ENCODE peak calls at places on chromosomes 16 and 17, in five cellular contexts. Z is cardiac muscle cell, N is aorta, O is mammary epithelial cell, P is pancreas. U is an unnamed sample. For H3K4me1, the result is how much of the 10 kb centered on the place peaks cover.

GRCh38 chr17:6066183-6066948 is 3.8 kb upstream of the WSCD1 start:
- DNase-seq in Z (no peak), O (no peak), N (no peak), P (no peak), U (no peak)

GRCh38 chr17:3655766-3656165 is 12.6 kb downstream of the TAX1BP3 start:
- DNase-seq in N (no peak), O (no peak), P (no peak), Z (no peak), U (no peak)

GRCh38 chr16:86227801-86228200 is 282.5 kb upstream of the FOXF1 start:
- DNase-seq in O (no peak), Z (no peak), N (no peak), P (peak), U (no peak)

GRCh38 chr17:58455491-58455890 is 32.7 kb downstream of the HSF5 start:
- DNase-seq in N (no peak), P (no peak), O (no peak), Z (no peak), U (no peak)

GRCh38 chr17:73436966-73437365 is 125.2 kb upstream of the CDC42EP4 start:
- DNase-seq in N (no peak), P (no peak), Z (peak), O (no peak), U (no peak)

GRCh38 chr16:30615358-30616076 is 5.3 kb upstream of the ZNF689 start:
- DNase-seq in N (peak), Z (peak), P (no peak), O (no peak), U (peak)

GRCh38 chr17:7747586-7747985 is 30.0 kb downstream of the DNAH2 start:
- DNase-seq in P (no peak), Z (peak), N (no peak), O (no peak), U (no peak)

GRCh38 chr17:83007504-83008475 is 71.6 kb upstream of the METRNL start:
- DNase-seq in P (no peak), Z (no peak), O (no peak), N (no peak), U (no peak)

GRCh38 chr17:12040478-12040877 is 19.8 kb downstream of the MAP2K4 start:
- DNase-seq in N (no peak), P (no peak), O (peak), Z (no peak), U (no peak)

GRCh38 chr17:65455972-65456343 is 105.5 kb downstream of the AXIN2 start:
- DNase-seq in N (no peak), O (no peak), P (no peak), Z (peak), U (no peak)

GRCh38 chr17:71316498-71316897 is 804.3 kb upstream of the SOX9 start:
- DNase-seq in O (no peak), P (no peak), Z (no peak), N (no peak), U (no peak)

GRCh38 chr16:56848056-56848936 is 16.7 kb upstream of the SLC12A3 start:
- DNase-seq in P (no peak), O (peak), N (peak), Z (peak), U (peak)

GRCh38 chr17:17724307-17724921 is 43.2 kb downstream of the RAI1 start:
- DNase-seq in O (no peak), P (no peak), N (no peak), Z (peak), U (no peak)

GRCh38 chr16:87160218-87160617 is 157.0 kb downstream of the C16orf95 start:
- DNase-seq in P (no peak), Z (peak), N (no peak), O (peak), U (no peak)

GRCh38 chr17:10048951-10049350 is 143.9 kb upstream of the RCVRN start:
- DNase-seq in Z (no peak), N (no peak), P (no peak), O (no peak), U (no peak)

GRCh38 chr17:8707591-8708453 is 36.8 kb downstream of the CCDC42 start:
- DNase-seq in N (peak), P (no peak), Z (peak), O (no peak), U (no peak)

GRCh38 chr16:20904507-20905079 is 4.0 kb downstream of the LYRM1 start:
- DNase-seq in P (no peak), Z (peak), N (no peak), O (peak), U (no peak)

GRCh38 chr16:12330541-12330940 is 354.0 kb downstream of the SNX29 start:
- DNase-seq in N (no peak), P (no peak), O (no peak), Z (no peak), U (no peak)

GRCh38 chr16:86497551-86498021 is 12.7 kb upstream of the FOXF1 start:
- DNase-seq in O (no peak), Z (no peak), N (no peak), P (no peak), U (no peak)

GRCh38 chr17:20040216-20040615 is 31.1 kb downstream of the SPECC1 start:
- DNase-seq in N (no peak), O (no peak), Z (no peak), P (no peak), U (no peak)

GRCh38 chr16:11586856-11587642 is at the start of gene LITAF:
- DNase-seq in O (peak), P (peak), Z (peak), N (peak), U (peak)

GRCh38 chr17:59725691-59726090 is 18.2 kb downstream of the VMP1 start:
- DNase-seq in P (no peak), O (no peak), Z (peak), N (no peak), U (no peak)

GRCh38 chr16:52671560-52671959 is 124.6 kb upstream of the TOX3 start:
- DNase-seq in P (no peak), O (no peak), Z (no peak), N (no peak), U (no peak)

GRCh38 chr17:44830359-44831269 is 527 bp upstream of the GJC1 start:
- DNase-seq in P (peak), N (peak), Z (peak), O (no peak), U (no peak)

GRCh38 chr16:11202260-11203091 is 53.5 kb downstream of the SOCS1 start:
- DNase-seq in P (no peak), O (no peak), N (no peak), Z (no peak), U (no peak)

GRCh38 chr16:19245326-19245925 is 40.1 kb upstream of the CLEC19A start:
- DNase-seq in P (no peak), O (no peak), N (no peak), Z (no peak), U (no peak)

GRCh38 chr16:85847036-85847435 is 47.5 kb downstream of the COX4I1 start:
- DNase-seq in N (no peak), P (no peak), Z (no peak), O (no peak), U (no peak)

GRCh38 chr16:88905563-88905962 is 39.1 kb upstream of the PABPN1L start:
- DNase-seq in O (no peak), Z (no peak), P (no peak), N (no peak), U (no peak)

GRCh38 chr17:48155889-48156670 is 48.5 kb downstream of the SNX11 start:
- DNase-seq in N (no peak), P (no peak), Z (no peak), O (no peak), U (no peak)

DNA sequence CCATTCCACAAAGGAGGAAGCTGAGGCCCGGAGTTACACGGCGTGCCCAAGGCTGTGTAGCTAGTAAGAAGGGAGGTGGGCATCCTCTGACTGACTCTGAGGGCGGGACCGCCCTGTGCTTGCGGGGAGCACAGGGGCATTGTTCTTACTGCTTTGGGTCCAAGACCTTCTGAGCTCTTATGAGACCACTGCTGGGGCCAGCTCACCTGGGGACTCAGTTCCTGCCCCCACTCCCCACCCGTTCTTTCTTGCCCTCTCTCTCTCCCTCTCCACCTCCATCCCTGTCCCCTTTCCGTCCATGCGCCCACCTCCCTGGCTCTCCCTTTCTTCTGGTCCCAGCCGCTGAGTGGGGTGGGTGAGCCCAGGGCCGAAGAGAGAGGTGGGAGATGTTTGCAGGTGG is 19.6 kb downstream of the CCR7 start:
- DNase-seq in N (no peak), Z (no peak), O (no peak), P (no peak), U (peak)
- H3K4me1 ChIP-seq in N (under half), Z (under half), O (half or more), P (under half), U (under half)

DNA sequence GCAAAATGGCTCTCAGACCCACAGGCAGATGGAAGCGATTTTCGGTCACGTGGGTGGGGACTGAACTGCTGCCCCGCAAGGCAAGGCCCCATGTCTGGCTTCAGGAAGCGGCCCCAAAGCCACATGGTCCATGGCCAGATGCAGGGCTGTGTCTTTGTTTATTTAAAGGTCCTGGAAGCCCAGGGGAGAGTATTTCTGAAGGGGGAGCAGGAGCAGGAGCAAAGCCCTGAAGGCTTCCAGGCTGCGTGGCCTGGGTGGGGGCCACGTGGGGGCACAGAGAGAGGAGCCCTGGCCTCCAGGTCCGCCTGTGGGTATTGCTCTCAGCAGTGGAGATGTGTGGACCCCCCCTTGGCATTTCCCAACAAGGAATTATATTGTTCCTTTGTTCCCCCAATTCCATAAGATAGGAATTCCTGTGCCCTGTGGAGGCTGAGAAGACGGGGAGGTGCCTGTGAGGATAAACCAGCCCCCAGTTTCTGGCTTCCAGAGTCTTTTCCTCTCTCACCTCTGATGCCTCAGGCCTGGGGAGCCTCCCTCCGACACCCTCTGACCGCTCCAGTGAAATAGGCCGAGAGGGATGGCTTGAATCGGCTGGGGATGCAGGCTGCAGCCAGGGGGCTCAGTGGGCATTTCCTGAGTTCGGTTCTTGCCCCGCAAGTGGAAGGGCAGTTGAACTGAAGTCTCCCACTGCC is 339.2 kb downstream of the SEC14L1 start:
- DNase-seq in Z (no peak), N (no peak), P (no peak), O (no peak), U (no peak)
- H3K4me1 ChIP-seq in Z (half or more), N (under half), P (under half), O (half or more), U (under half)

DNA sequence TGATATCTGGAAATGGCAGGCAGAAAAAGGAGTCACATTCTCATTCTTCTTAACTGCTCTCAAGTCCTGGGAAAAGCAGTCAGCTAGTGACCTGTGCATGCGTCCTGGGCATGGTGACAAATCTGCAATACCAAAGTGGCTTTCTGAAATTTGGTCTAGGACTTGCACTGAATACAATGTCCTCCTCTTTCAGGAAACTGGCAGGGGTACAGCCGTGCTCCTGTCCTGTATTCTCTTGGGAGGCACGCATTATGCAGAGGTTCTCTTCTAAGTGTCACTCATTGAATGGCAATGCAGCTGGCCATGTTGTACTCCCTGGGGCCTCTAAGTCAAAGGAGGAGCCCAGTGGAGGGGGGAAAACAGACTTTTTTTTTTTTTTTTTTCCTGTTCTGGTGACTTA is 10.6 kb downstream of the PHF12 start:
- DNase-seq in Z (no peak), P (no peak), O (no peak), N (no peak), U (peak)
- H3K4me1 ChIP-seq in Z (under half), P (half or more), O (under half), N (under half), U (half or more)

GRCh38 chr16:9739301-9739700 is 442.9 kb downstream of the GRIN2A start:
- DNase-seq in O (no peak), P (no peak), Z (no peak), N (no peak), U (no peak)

DNA sequence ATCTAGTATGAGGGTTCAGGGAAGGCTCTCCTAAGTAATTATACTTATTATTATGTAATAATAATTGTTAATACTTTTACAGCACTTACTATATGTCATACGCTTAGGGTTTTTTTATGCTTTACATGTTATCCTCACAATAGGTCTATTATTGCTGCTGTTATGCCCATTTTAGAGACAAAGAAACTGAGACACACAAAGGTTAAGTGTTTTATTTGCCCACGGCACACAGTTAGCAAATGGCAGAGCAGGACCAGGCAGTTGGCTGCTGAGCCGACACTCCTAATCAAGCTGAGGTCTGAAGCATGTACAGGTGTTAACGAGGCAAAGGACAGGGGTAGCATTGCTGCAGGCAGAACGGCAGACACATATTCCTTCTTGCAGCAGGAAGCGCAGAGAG is 443.5 kb downstream of the GRIN2A start:
- DNase-seq in O (no peak), Z (no peak), P (no peak), N (no peak), U (no peak)
- H3K4me1 ChIP-seq in O (under half), Z (under half), P (under half), N (under half), U (under half)

GRCh38 chr16:69017036-69017783 is 88.2 kb upstream of the HAS3 start:
- DNase-seq in P (no peak), O (peak), Z (peak), N (no peak), U (no peak)

GRCh38 chr16:69019811-69020210 is 85.6 kb upstream of the HAS3 start:
- DNase-seq in N (no peak), Z (no peak), P (no peak), O (no peak), U (no peak)

GRCh38 chr16:69012906-69013305 is 92.5 kb upstream of the HAS3 start:
- DNase-seq in Z (no peak), O (no peak), N (no peak), P (no peak), U (no peak)

GRCh38 chr16:69013991-69014390 is 91.5 kb upstream of the HAS3 start:
- DNase-seq in O (no peak), N (no peak), Z (peak), P (no peak), U (no peak)

GRCh38 chr16:69014811-69015210 is 90.6 kb upstream of the HAS3 start:
- DNase-seq in P (no peak), Z (no peak), N (no peak), O (no peak), U (no peak)
- H3K4me1 ChIP-seq in P (under half), Z (under half), N (under half), O (under half), U (under half)

DNA sequence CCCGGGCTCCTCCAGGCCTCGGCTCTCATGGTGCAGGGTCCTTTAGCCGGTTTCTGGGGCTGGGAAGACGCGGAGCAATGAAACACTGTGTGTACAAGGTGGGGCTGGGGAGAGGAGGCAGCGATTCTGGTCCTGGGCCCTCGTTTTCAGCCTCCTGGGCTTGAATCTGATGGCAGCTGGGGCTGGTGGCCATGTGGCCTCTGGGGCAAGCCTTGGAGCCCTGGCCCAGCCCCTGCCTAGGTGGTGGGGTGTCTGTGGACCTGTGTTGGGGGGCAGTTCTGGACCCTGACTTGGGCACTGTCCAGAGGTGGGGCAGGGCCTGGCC is 4.1 kb downstream of the FOXJ1 start:
- DNase-seq in N (no peak), P (no peak), Z (no peak), O (no peak), U (no peak)
- H3K4me1 ChIP-seq in N (under half), P (under half), Z (under half), O (under half), U (under half)

GRCh38 chr16:70474320-70475053 is 20.1 kb downstream of the FCSK start:
- DNase-seq in Z (no peak), N (no peak), O (no peak), P (peak), U (no peak)
- H3K4me1 ChIP-seq in Z (under half), N (under half), O (under half), P (under half), U (under half)